ENCODE peak calls at places on chromosomes 13 and 19, in five cellular contexts. One of them, this sample, is unnamed.
A peak's percentile ranks its signal among the peaks of the same experiment; 100 is the strongest.

GRCh38 chr19:46813570-46814358 is 25.4 kb upstream of the SLC1A5 start:
- DNase-seq in right lobe of liver: peak; percentile 85
- DNase-seq in Panc1: no peak
- DNase-seq in H9: no peak
- DNase-seq in neural progenitor cell: no peak
- DNase-seq in this sample: peak; percentile 75

GRCh38 chr19:10552596-10553053 is 8.9 kb downstream of the ATG4D start:
- DNase-seq in right lobe of liver: no peak
- DNase-seq in Panc1: no peak
- DNase-seq in H9: peak; percentile 85
- DNase-seq in neural progenitor cell: no peak
- DNase-seq in this sample: no peak

GRCh38 chr13:63855457-63856118 is 2439.9 kb upstream of the PCDH20 start:
- DNase-seq in right lobe of liver: no peak
- DNase-seq in Panc1: no peak
- DNase-seq in H9: no peak
- DNase-seq in neural progenitor cell: no peak
- DNase-seq in this sample: no peak

GRCh38 chr13:25743426-25743825 is 308.4 kb downstream of the SHISA2 start:
- DNase-seq in right lobe of liver: no peak
- DNase-seq in Panc1: no peak
- DNase-seq in H9: no peak
- DNase-seq in neural progenitor cell: no peak
- DNase-seq in this sample: no peak

GRCh38 chr19:19162495-19162894 is 7.6 kb downstream of the MEF2B start:
- DNase-seq in right lobe of liver: no peak
- DNase-seq in Panc1: no peak
- DNase-seq in H9: no peak
- DNase-seq in neural progenitor cell: no peak
- DNase-seq in this sample: no peak

GRCh38 chr19:58498316-58499020 is 13.3 kb downstream of the SLC27A5 start:
- DNase-seq in right lobe of liver: no peak
- DNase-seq in Panc1: no peak
- DNase-seq in H9: no peak
- DNase-seq in neural progenitor cell: no peak
- DNase-seq in this sample: peak; percentile 70

GRCh38 chr13:34294483-34295129 is 476.7 kb downstream of the RFC3 start:
- DNase-seq in right lobe of liver: no peak
- DNase-seq in Panc1: no peak
- DNase-seq in H9: no peak
- DNase-seq in neural progenitor cell: peak; percentile 9
- DNase-seq in this sample: no peak

GRCh38 chr13:75789451-75790197 is 153.5 kb downstream of the LMO7 start:
- DNase-seq in right lobe of liver: no peak
- DNase-seq in Panc1: no peak
- DNase-seq in H9: no peak
- DNase-seq in neural progenitor cell: no peak
- DNase-seq in this sample: no peak

GRCh38 chr19:47609885-47610545 is 1.1 kb downstream of the BICRA start:
- DNase-seq in right lobe of liver: peak; percentile 81
- DNase-seq in Panc1: no peak
- DNase-seq in H9: peak; percentile 53
- DNase-seq in neural progenitor cell: peak; percentile 84
- DNase-seq in this sample: peak; percentile 74

GRCh38 chr13:51862965-51863364 is 1.2 kb downstream of the CCDC70 start:
- DNase-seq in right lobe of liver: no peak
- DNase-seq in Panc1: no peak
- DNase-seq in H9: no peak
- DNase-seq in neural progenitor cell: no peak
- DNase-seq in this sample: no peak

GRCh38 chr19:53037101-53038097 is 7.1 kb upstream of the ERVV-2 start:
- DNase-seq in right lobe of liver: peak; percentile 45
- DNase-seq in Panc1: no peak
- DNase-seq in H9: peak; percentile 58
- DNase-seq in neural progenitor cell: peak; percentile 18
- DNase-seq in this sample: no peak

GRCh38 chr19:35316560-35316959 is 12.4 kb upstream of the CD22 start:
- DNase-seq in right lobe of liver: no peak
- DNase-seq in Panc1: no peak
- DNase-seq in H9: no peak
- DNase-seq in neural progenitor cell: no peak
- DNase-seq in this sample: no peak

GRCh38 chr19:45547965-45548609 is 36.5 kb downstream of the OPA3 start:
- DNase-seq in right lobe of liver: no peak
- DNase-seq in Panc1: no peak
- DNase-seq in H9: peak; percentile 44
- DNase-seq in neural progenitor cell: no peak
- DNase-seq in this sample: no peak

GRCh38 chr19:50536662-50537305 is 23.1 kb upstream of the ASPDH start:
- DNase-seq in right lobe of liver: no peak
- DNase-seq in Panc1: no peak
- DNase-seq in H9: no peak
- DNase-seq in neural progenitor cell: no peak
- DNase-seq in this sample: no peak

GRCh38 chr13:76455960-76456359 is 430.2 kb downstream of the KCTD12 start:
- DNase-seq in right lobe of liver: no peak
- DNase-seq in Panc1: no peak
- DNase-seq in H9: no peak
- DNase-seq in neural progenitor cell: no peak
- DNase-seq in this sample: no peak

DNA sequence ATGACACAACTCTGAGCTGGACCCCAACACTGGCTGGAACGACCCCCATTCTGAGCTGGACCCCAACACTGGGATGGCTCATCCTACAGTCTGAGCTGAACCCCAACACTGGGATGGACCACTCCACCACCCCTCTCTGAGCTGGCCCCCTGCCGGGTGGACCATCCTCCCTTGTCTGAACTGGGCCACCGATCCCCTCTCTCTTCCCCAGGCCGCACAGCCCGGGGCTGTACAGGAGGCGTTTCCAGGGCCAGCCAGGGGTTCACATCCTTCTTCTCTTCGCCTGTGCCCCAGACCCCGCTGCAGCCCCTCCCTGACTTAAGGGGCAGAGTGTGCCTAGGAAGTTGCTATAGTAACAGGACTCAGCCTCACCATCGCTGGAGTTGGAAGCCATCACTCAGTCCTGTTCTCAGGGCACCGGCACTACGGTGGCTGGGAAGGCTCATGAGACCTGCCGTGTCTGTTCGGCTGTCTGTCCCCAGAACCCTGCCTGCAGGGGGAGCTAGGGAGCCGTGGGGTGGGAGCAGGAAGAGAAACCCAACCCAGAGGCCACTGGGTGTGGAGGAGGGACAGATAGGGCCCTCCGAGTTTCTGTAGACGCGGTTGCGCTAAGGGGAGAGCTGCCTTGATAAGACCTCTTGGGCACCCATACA is 3.7 kb downstream of the PRKACA start:
- DNase-seq in right lobe of liver: peak; percentile 81
- DNase-seq in Panc1: no peak
- DNase-seq in H9: no peak
- DNase-seq in neural progenitor cell: no peak
- DNase-seq in this sample: peak; percentile 97
- TF ChIP-seq CTCF in right lobe of liver: peak; percentile 46
- TF ChIP-seq CTCF in Panc1: no peak
- TF ChIP-seq CTCF in H9: peak; percentile 62
- TF ChIP-seq CTCF in neural progenitor cell: peak; percentile 24
- TF ChIP-seq CTCF in this sample: peak; percentile 69

DNA sequence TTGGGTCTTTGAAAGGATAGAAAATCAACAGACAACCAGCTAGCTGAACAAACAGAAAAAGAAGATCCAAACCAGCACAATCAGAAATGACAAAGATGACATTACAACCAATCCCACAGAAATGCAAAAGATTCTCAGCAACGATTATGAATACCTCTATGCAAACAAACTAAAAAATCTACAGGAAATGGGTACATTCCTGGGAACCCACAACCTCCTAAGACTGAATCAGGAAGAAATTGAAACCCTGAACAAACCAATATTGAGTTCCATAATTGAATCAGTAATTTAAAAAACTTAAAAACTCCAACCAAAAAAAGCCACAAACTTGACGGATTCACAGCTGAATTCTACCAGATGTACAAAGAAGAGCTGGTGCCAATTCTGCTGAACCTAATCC is 20.9 kb upstream of the C1QTNF9B start:
- DNase-seq in right lobe of liver: no peak
- DNase-seq in Panc1: no peak
- DNase-seq in H9: no peak
- DNase-seq in neural progenitor cell: no peak
- DNase-seq in this sample: no peak
- H3K4me1 ChIP-seq in right lobe of liver: no peaks in the 10 kb centered on the region
- H3K4me1 ChIP-seq in Panc1: no peaks in the 10 kb centered on the region
- H3K4me1 ChIP-seq in H9: peaks cover 3% of the 10 kb centered on the region
- H3K4me1 ChIP-seq in neural progenitor cell: no peaks in the 10 kb centered on the region
- H3K4me1 ChIP-seq in this sample: no peaks in the 10 kb centered on the region

GRCh38 chr19:294341-294818 is 3.2 kb upstream of the PLPP2 start:
- DNase-seq in right lobe of liver: no peak
- DNase-seq in Panc1: no peak
- DNase-seq in H9: peak; percentile 52
- DNase-seq in neural progenitor cell: peak; percentile 23
- DNase-seq in this sample: no peak

GRCh38 chr19:296476-297225 is 5.4 kb upstream of the PLPP2 start:
- DNase-seq in right lobe of liver: peak; percentile 46
- DNase-seq in Panc1: no peak
- DNase-seq in H9: no peak
- DNase-seq in neural progenitor cell: no peak
- DNase-seq in this sample: peak; percentile 64

GRCh38 chr19:295687-296370 is 4.6 kb upstream of the PLPP2 start:
- DNase-seq in right lobe of liver: no peak
- DNase-seq in Panc1: no peak
- DNase-seq in H9: no peak
- DNase-seq in neural progenitor cell: no peak
- DNase-seq in this sample: no peak

GRCh38 chr19:293436-294110 is 2.4 kb upstream of the PLPP2 start:
- DNase-seq in right lobe of liver: no peak
- DNase-seq in Panc1: no peak
- DNase-seq in H9: no peak
- DNase-seq in neural progenitor cell: no peak
- DNase-seq in this sample: no peak

GRCh38 chr19:294819-295686 is 3.9 kb upstream of the PLPP2 start:
- DNase-seq in right lobe of liver: no peak
- DNase-seq in Panc1: no peak
- DNase-seq in H9: peak; percentile 80
- DNase-seq in neural progenitor cell: peak; percentile 80
- DNase-seq in this sample: peak; percentile 52
- TF ChIP-seq CTCF in right lobe of liver: peak; percentile 65
- TF ChIP-seq CTCF in Panc1: peak; percentile 92
- TF ChIP-seq CTCF in H9: peak; percentile 94
- TF ChIP-seq CTCF in neural progenitor cell: peak; percentile 86
- TF ChIP-seq CTCF in this sample: peak; percentile 59

DNA sequence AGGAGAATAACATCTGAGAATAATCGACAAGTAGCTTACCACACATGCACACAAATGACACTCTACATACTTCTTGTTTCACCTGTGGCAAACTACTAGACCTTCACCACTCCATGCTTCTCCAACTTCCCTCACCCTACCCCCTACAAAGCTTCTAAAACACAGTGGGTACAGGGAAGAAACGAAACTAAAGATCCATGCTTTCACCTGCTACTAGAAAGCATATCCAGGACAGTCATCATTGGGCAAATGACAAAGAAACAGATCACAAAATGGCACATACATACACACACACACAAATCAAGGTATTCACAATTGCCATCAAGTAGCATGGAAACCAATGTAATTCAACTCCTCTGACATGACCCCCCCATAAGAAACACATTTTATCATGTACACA is 10.6 kb downstream of the BRD4 start:
- DNase-seq in right lobe of liver: no peak
- DNase-seq in Panc1: no peak
- DNase-seq in H9: no peak
- DNase-seq in neural progenitor cell: no peak
- DNase-seq in this sample: no peak
- H3K4me1 ChIP-seq in right lobe of liver: peaks cover 75% of the 10 kb centered on the region
- H3K4me1 ChIP-seq in Panc1: peaks cover 50% of the 10 kb centered on the region
- H3K4me1 ChIP-seq in H9: peaks cover 4% of the 10 kb centered on the region
- H3K4me1 ChIP-seq in neural progenitor cell: peaks cover 18% of the 10 kb centered on the region
- H3K4me1 ChIP-seq in this sample: peaks cover 92% of the 10 kb centered on the region

DNA sequence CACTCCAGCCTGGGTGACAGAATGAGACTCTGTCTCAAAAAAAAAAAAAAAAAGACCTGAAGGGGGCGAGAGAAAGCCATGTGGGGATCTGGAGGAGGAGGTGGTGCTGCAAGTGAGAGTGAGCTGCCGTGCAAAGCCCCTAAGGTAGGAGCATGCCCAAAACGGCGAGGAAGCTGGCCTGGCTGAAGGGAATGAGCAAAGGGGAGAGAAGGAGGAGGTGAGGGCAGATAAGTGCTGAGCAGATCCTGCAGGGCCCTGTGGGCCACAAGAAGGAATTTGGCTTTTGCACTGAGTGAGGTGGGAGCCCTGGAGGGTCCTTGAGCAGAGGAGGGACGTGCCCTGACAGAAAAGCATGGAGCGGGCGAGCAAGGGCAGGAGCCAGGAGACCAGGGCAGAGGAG is 19.4 kb upstream of the ADGRE5 start:
- DNase-seq in right lobe of liver: no peak
- DNase-seq in Panc1: no peak
- DNase-seq in H9: peak; percentile 83
- DNase-seq in neural progenitor cell: peak; percentile 52
- DNase-seq in this sample: no peak
- TF ChIP-seq CTCF in right lobe of liver: no peak
- TF ChIP-seq CTCF in Panc1: no peak
- TF ChIP-seq CTCF in H9: peak; percentile 56
- TF ChIP-seq CTCF in neural progenitor cell: peak; percentile 26
- TF ChIP-seq CTCF in this sample: peak; percentile 6

DNA sequence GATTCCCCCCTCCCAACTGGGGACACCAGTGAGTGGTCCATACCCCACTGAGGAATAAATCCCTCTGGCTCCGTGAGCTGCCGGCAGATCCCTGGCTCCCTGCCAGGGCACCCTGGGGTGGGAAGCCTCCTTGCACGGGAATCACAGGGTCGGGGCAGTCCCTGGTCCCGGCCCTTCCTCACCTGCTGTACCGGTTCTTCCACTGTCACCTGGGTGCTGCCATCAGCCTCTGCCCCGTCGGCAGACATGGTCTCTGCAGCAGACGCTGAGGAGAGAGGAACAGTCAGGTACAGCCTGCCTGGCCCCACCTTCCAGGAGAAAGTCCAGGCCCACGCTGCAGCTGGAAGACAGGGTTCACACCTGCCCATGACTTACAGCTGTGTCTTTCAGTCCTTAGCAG is 6.3 kb downstream of the PLIN3 start:
- DNase-seq in right lobe of liver: no peak
- DNase-seq in Panc1: no peak
- DNase-seq in H9: no peak
- DNase-seq in neural progenitor cell: no peak
- DNase-seq in this sample: no peak
- H3K4me1 ChIP-seq in right lobe of liver: peaks cover 5% of the 10 kb centered on the region
- H3K4me1 ChIP-seq in Panc1: no peaks in the 10 kb centered on the region
- H3K4me1 ChIP-seq in H9: no peaks in the 10 kb centered on the region
- H3K4me1 ChIP-seq in neural progenitor cell: no peaks in the 10 kb centered on the region
- H3K4me1 ChIP-seq in this sample: peaks cover under 1% of the 10 kb centered on the region

GRCh38 chr13:98413796-98414195 is 163.1 kb downstream of the STK24 start:
- DNase-seq in right lobe of liver: no peak
- DNase-seq in Panc1: no peak
- DNase-seq in H9: no peak
- DNase-seq in neural progenitor cell: no peak
- DNase-seq in this sample: no peak
- TF ChIP-seq CTCF in right lobe of liver: no peak
- TF ChIP-seq CTCF in Panc1: no peak
- TF ChIP-seq CTCF in H9: peak; percentile 39
- TF ChIP-seq CTCF in neural progenitor cell: peak; percentile 30
- TF ChIP-seq CTCF in this sample: no peak

GRCh38 chr19:4012092-4012974 is 4.8 kb downstream of the PIAS4 start:
- DNase-seq in right lobe of liver: peak; percentile 76
- DNase-seq in Panc1: no peak
- DNase-seq in H9: no peak
- DNase-seq in neural progenitor cell: no peak
- DNase-seq in this sample: no peak
- H3K4me1 ChIP-seq in right lobe of liver: peaks cover 58% of the 10 kb centered on the region
- H3K4me1 ChIP-seq in Panc1: peaks cover 12% of the 10 kb centered on the region
- H3K4me1 ChIP-seq in H9: no peaks in the 10 kb centered on the region
- H3K4me1 ChIP-seq in neural progenitor cell: peaks cover 13% of the 10 kb centered on the region
- H3K4me1 ChIP-seq in this sample: peaks cover 73% of the 10 kb centered on the region

This sample was measured in psoas muscle.